ENCODE peak calls at places on chromosomes 6 and 20, in four cellular contexts. One of them, this sample, is unnamed.

GRCh38 chr6:157637941-157638340 is 185.1 kb upstream of the SNX9 start:
- DNase-seq in astrocyte of the hippocampus: no peak
- DNase-seq in NCI-H345: no peak
- DNase-seq in GM04503: no peak
- DNase-seq in this sample: no peak

GRCh38 chr6:135109761-135110160 is 55.1 kb upstream of the HBS1L start:
- DNase-seq in astrocyte of the hippocampus: no peak
- DNase-seq in NCI-H345: no peak
- DNase-seq in GM04503: no peak
- DNase-seq in this sample: no peak

GRCh38 chr6:28764014-28764723 is 159.6 kb downstream of the TRIM27 start:
- DNase-seq in astrocyte of the hippocampus: no peak
- DNase-seq in NCI-H345: no peak
- DNase-seq in GM04503: no peak
- DNase-seq in this sample: no peak

GRCh38 chr20:44678247-44678646 is 26.7 kb upstream of the ADA start:
- DNase-seq in astrocyte of the hippocampus: no peak
- DNase-seq in NCI-H345: no peak
- DNase-seq in GM04503: no peak
- DNase-seq in this sample: no peak

GRCh38 chr6:142207265-142207877 is 60.3 kb downstream of the VTA1 start:
- DNase-seq in astrocyte of the hippocampus: peak
- DNase-seq in NCI-H345: no peak
- DNase-seq in GM04503: peak
- DNase-seq in this sample: no peak

GRCh38 chr6:95978230-95978629 is 37.5 kb upstream of the FUT9 start:
- DNase-seq in astrocyte of the hippocampus: peak
- DNase-seq in NCI-H345: no peak
- DNase-seq in GM04503: no peak
- DNase-seq in this sample: no peak

GRCh38 chr20:38723069-38723981 is 961 bp upstream of the SLC32A1 start:
- DNase-seq in astrocyte of the hippocampus: peak
- DNase-seq in NCI-H345: no peak
- DNase-seq in GM04503: no peak
- DNase-seq in this sample: no peak

GRCh38 chr6:106613590-106613989 is 15.7 kb downstream of the RTN4IP1 start:
- DNase-seq in astrocyte of the hippocampus: no peak
- DNase-seq in NCI-H345: no peak
- DNase-seq in GM04503: no peak
- DNase-seq in this sample: no peak

GRCh38 chr6:27145731-27146455 is 101.6 kb upstream of the PRSS16 start:
- DNase-seq in astrocyte of the hippocampus: peak
- DNase-seq in NCI-H345: peak
- DNase-seq in GM04503: no peak
- DNase-seq in this sample: peak

GRCh38 chr6:133512410-133513016 is 271.4 kb downstream of the EYA4 start:
- DNase-seq in astrocyte of the hippocampus: peak
- DNase-seq in NCI-H345: no peak
- DNase-seq in GM04503: no peak
- DNase-seq in this sample: no peak

GRCh38 chr6:122207061-122207460 is 192.4 kb upstream of the HSF2 start:
- DNase-seq in astrocyte of the hippocampus: no peak
- DNase-seq in NCI-H345: no peak
- DNase-seq in GM04503: no peak
- DNase-seq in this sample: no peak

GRCh38 chr6:37974943-37975342 is 155.4 kb downstream of the ZFAND3 start:
- DNase-seq in astrocyte of the hippocampus: no peak
- DNase-seq in NCI-H345: no peak
- DNase-seq in GM04503: no peak
- DNase-seq in this sample: no peak

GRCh38 chr6:112827793-112828192 is 480.7 kb downstream of the RFPL4B start:
- DNase-seq in astrocyte of the hippocampus: peak
- DNase-seq in NCI-H345: no peak
- DNase-seq in GM04503: peak
- DNase-seq in this sample: no peak

GRCh38 chr20:62801284-62802010 is 3.2 kb upstream of the OGFR start:
- DNase-seq in astrocyte of the hippocampus: no peak
- DNase-seq in NCI-H345: no peak
- DNase-seq in GM04503: no peak
- DNase-seq in this sample: no peak

GRCh38 chr6:158718431-158719126 is 68.7 kb downstream of the SYTL3 start:
- DNase-seq in astrocyte of the hippocampus: peak
- DNase-seq in NCI-H345: peak
- DNase-seq in GM04503: no peak
- DNase-seq in this sample: no peak

GRCh38 chr6:90429713-90430112 is 133.1 kb upstream of the BACH2 start:
- DNase-seq in astrocyte of the hippocampus: no peak
- DNase-seq in NCI-H345: no peak
- DNase-seq in GM04503: no peak
- DNase-seq in this sample: no peak

GRCh38 chr20:64119681-64120341 is 12.4 kb upstream of the NPBWR2 start:
- DNase-seq in astrocyte of the hippocampus: peak
- DNase-seq in NCI-H345: no peak
- DNase-seq in GM04503: no peak
- DNase-seq in this sample: no peak

GRCh38 chr6:111338843-111339242 is 144.2 kb downstream of the REV3L start:
- DNase-seq in astrocyte of the hippocampus: no peak
- DNase-seq in NCI-H345: no peak
- DNase-seq in GM04503: no peak
- DNase-seq in this sample: no peak

GRCh38 chr6:54618597-54618996 is 228.0 kb upstream of the FAM83B start:
- DNase-seq in astrocyte of the hippocampus: no peak
- DNase-seq in NCI-H345: no peak
- DNase-seq in GM04503: no peak
- DNase-seq in this sample: no peak

GRCh38 chr6:89941031-89941775 is 46.9 kb downstream of the GJA10 start:
- DNase-seq in astrocyte of the hippocampus: peak
- DNase-seq in NCI-H345: peak
- DNase-seq in GM04503: no peak
- DNase-seq in this sample: peak

GRCh38 chr6:36387440-36388303 is at the start of gene ETV7:
- DNase-seq in astrocyte of the hippocampus: peak
- DNase-seq in NCI-H345: no peak
- DNase-seq in GM04503: no peak
- DNase-seq in this sample: no peak

GRCh38 chr6:30914854-30915590 is 984 bp downstream of the VARS2 start:
- DNase-seq in astrocyte of the hippocampus: peak
- DNase-seq in NCI-H345: no peak
- DNase-seq in GM04503: no peak
- DNase-seq in this sample: no peak

GRCh38 chr6:71012871-71013456 is 56.1 kb upstream of the B3GAT2 start:
- DNase-seq in astrocyte of the hippocampus: peak
- DNase-seq in NCI-H345: peak
- DNase-seq in GM04503: peak
- DNase-seq in this sample: no peak

GRCh38 chr6:143805832-143806281 is 37.3 kb upstream of the LTV1 start:
- DNase-seq in astrocyte of the hippocampus: no peak
- DNase-seq in NCI-H345: no peak
- DNase-seq in GM04503: no peak
- DNase-seq in this sample: no peak

GRCh38 chr20:25321262-25321831 is 69.3 kb downstream of the ABHD12 start:
- DNase-seq in astrocyte of the hippocampus: no peak
- DNase-seq in NCI-H345: no peak
- DNase-seq in GM04503: no peak
- DNase-seq in this sample: no peak

GRCh38 chr20:34473262-34473883 is 42.8 kb upstream of the DYNLRB1 start:
- DNase-seq in astrocyte of the hippocampus: peak
- DNase-seq in NCI-H345: peak
- DNase-seq in GM04503: no peak
- DNase-seq in this sample: peak

GRCh38 chr20:58130156-58130555 is 98.3 kb downstream of the ANKRD60 start:
- DNase-seq in astrocyte of the hippocampus: no peak
- DNase-seq in NCI-H345: no peak
- DNase-seq in GM04503: no peak
- DNase-seq in this sample: no peak

GRCh38 chr6:109455502-109456282 is at the start of gene MICAL1:
- DNase-seq in astrocyte of the hippocampus: peak
- DNase-seq in NCI-H345: peak
- DNase-seq in GM04503: no peak
- DNase-seq in this sample: no peak

GRCh38 chr6:130420911-130421310 is 55.1 kb downstream of the TMEM200A start:
- DNase-seq in astrocyte of the hippocampus: peak
- DNase-seq in NCI-H345: no peak
- DNase-seq in GM04503: no peak
- DNase-seq in this sample: no peak

GRCh38 chr6:135328136-135328535 is 147.0 kb downstream of the MYB start:
- DNase-seq in astrocyte of the hippocampus: no peak
- DNase-seq in NCI-H345: no peak
- DNase-seq in GM04503: no peak
- DNase-seq in this sample: no peak

GRCh38 chr20:52410746-52411317 is 219.3 kb upstream of the ZFP64 start:
- DNase-seq in astrocyte of the hippocampus: no peak
- DNase-seq in NCI-H345: no peak
- DNase-seq in GM04503: no peak
- DNase-seq in this sample: no peak

GRCh38 chr6:163915131-163915530 is 500.6 kb downstream of the QKI start:
- DNase-seq in astrocyte of the hippocampus: no peak
- DNase-seq in NCI-H345: no peak
- DNase-seq in GM04503: no peak
- DNase-seq in this sample: no peak

GRCh38 chr20:37254114-37254878 is 7.3 kb downstream of the GHRH start:
- DNase-seq in astrocyte of the hippocampus: no peak
- DNase-seq in NCI-H345: no peak
- DNase-seq in GM04503: no peak
- DNase-seq in this sample: no peak

This sample was measured in NCI-H510A.